ENCODE peak calls at places on chromosomes 13 and 19, in seven cellular contexts. O is T-helper 9 cell, B is HFFc6, T is lower leg skin, W is LHCN-M2, D is ACHN, C is NCI-H1092. P is an unnamed sample.

GRCh38 chr19:18438331-18439024 is 545 bp upstream of the ISYNA1 start:
- DNase-seq in O (no peak), B (no peak), T (no peak), W (no peak), D (no peak), C (no peak), P (no peak)

GRCh38 chr19:6534451-6535093 is 3.7 kb downstream of the TNFSF9 start:
- DNase-seq in O (no peak), B (no peak), T (no peak), W (no peak), D (no peak), C (no peak), P (no peak)

GRCh38 chr13:98958443-98958794 is 19.4 kb downstream of the DOCK9 start:
- DNase-seq in O (no peak), B (no peak), T (no peak), W (no peak), D (no peak), C (no peak), P (no peak)

GRCh38 chr19:29320611-29321010 is 107.7 kb upstream of the UQCRFS1 start:
- DNase-seq in O (no peak), B (no peak), T (peak), W (no peak), D (no peak), C (no peak), P (no peak)

GRCh38 chr13:112892759-112893569 is 76.0 kb upstream of the MCF2L start:
- DNase-seq in O (no peak), B (no peak), T (no peak), W (no peak), D (peak), C (no peak), P (no peak)

GRCh38 chr13:82675024-82675423 is 1207.2 kb downstream of the SLITRK1 start:
- DNase-seq in O (no peak), B (no peak), T (no peak), W (no peak), D (no peak), C (no peak), P (no peak)

GRCh38 chr19:12913871-12914690 is 5.0 kb downstream of the SYCE2 start:
- DNase-seq in O (peak), B (no peak), T (no peak), W (no peak), D (no peak), C (peak), P (peak)

GRCh38 chr13:42549555-42549941 is 24.4 kb upstream of the TNFSF11 start:
- DNase-seq in O (no peak), B (no peak), T (no peak), W (no peak), D (no peak), C (no peak), P (no peak)

GRCh38 chr19:48372904-48373303 is 8.7 kb downstream of the SYNGR4 start:
- DNase-seq in O (no peak), B (no peak), T (no peak), W (no peak), D (no peak), C (peak), P (no peak)

GRCh38 chr19:38544569-38545315 is 73.0 kb downstream of the MAP4K1 start:
- DNase-seq in O (no peak), B (peak), T (no peak), W (peak), D (no peak), C (no peak), P (no peak)

GRCh38 chr13:25929816-25930215 is 122.0 kb downstream of the SHISA2 start:
- DNase-seq in O (no peak), B (no peak), T (no peak), W (no peak), D (no peak), C (no peak), P (no peak)

GRCh38 chr13:65971541-65971940 is 1258.6 kb downstream of the PCDH9 start:
- DNase-seq in O (no peak), B (no peak), T (no peak), W (no peak), D (no peak), C (no peak), P (no peak)

GRCh38 chr13:110474713-110475112 is 86.8 kb downstream of the RAB20 start:
- DNase-seq in O (no peak), B (no peak), T (no peak), W (no peak), D (no peak), C (no peak), P (no peak)

GRCh38 chr13:76853481-76853880 is 32.7 kb downstream of the KCTD12 start:
- DNase-seq in O (no peak), B (peak), T (no peak), W (peak), D (no peak), C (no peak), P (no peak)

GRCh38 chr19:11138659-11139526 is 16.7 kb downstream of the SPC24 start:
- DNase-seq in O (no peak), B (peak), T (peak), W (peak), D (peak), C (no peak), P (no peak)

GRCh38 chr13:94435604-94436226 is 43.8 kb downstream of the DCT start:
- DNase-seq in O (no peak), B (peak), T (no peak), W (peak), D (peak), C (peak), P (no peak)

GRCh38 chr19:48454150-48454730 is 1.1 kb upstream of the KCNJ14 start:
- DNase-seq in O (no peak), B (no peak), T (no peak), W (no peak), D (no peak), C (no peak), P (no peak)

GRCh38 chr19:54281008-54281728 is at the start of gene LILRB2:
- DNase-seq in O (no peak), B (no peak), T (peak), W (no peak), D (no peak), C (no peak), P (no peak)

GRCh38 chr13:105135852-105136251 is 1399.6 kb downstream of the EFNB2 start:
- DNase-seq in O (no peak), B (no peak), T (no peak), W (no peak), D (no peak), C (no peak), P (no peak)

GRCh38 chr13:73224708-73225107 is 165.9 kb downstream of the KLF5 start:
- DNase-seq in O (no peak), B (peak), T (no peak), W (peak), D (no peak), C (no peak), P (no peak)

GRCh38 chr19:869245-870177 is 10.0 kb downstream of the CFD start:
- DNase-seq in O (no peak), B (peak), T (peak), W (peak), D (peak), C (no peak), P (no peak)

GRCh38 chr19:2627319-2627829 is 75.1 kb downstream of the GNG7 start:
- DNase-seq in O (no peak), B (peak), T (peak), W (peak), D (peak), C (peak), P (no peak)

GRCh38 chr19:23318143-23318542 is 67.9 kb upstream of the ZNF724 start:
- DNase-seq in O (no peak), B (no peak), T (no peak), W (peak), D (no peak), C (no peak), P (no peak)

GRCh38 chr19:58181902-58182576 is 822 bp upstream of the ZNF274 start:
- DNase-seq in O (peak), B (peak), T (no peak), W (peak), D (peak), C (no peak), P (peak)

GRCh38 chr13:102251817-102252216 is 150.0 kb downstream of the FGF14 start:
- DNase-seq in O (no peak), B (no peak), T (no peak), W (no peak), D (no peak), C (no peak), P (no peak)

GRCh38 chr19:50933640-50934039 is 19.2 kb downstream of the KLK5 start:
- DNase-seq in O (no peak), B (peak), T (no peak), W (peak), D (no peak), C (no peak), P (no peak)

GRCh38 chr19:17902701-17903100 is 30.1 kb upstream of the CCDC124 start:
- DNase-seq in O (no peak), B (peak), T (no peak), W (peak), D (no peak), C (no peak), P (no peak)

GRCh38 chr13:48571121-48571901 is 38.4 kb upstream of the RCBTB2 start:
- DNase-seq in O (no peak), B (peak), T (no peak), W (peak), D (no peak), C (no peak), P (no peak)